ENCODE peak calls at places on chromosomes 5 and 9, in seven cellular contexts. J is NCI-H1417; W is natural killer cell; L is NCI-H774; Y is KBM-7; I is stimulated activated CD8-positive, alpha-beta memory T cell treated with anti-CD3 and anti-CD28 coated beads, Interleukin-4, amount 100 ng/mL, for 24 hours; E is Panc1. C is an unnamed sample.

GRCh38 chr9:87500491-87500890 is 2.8 kb downstream of the DAPK1 start:
- DNase-seq in J (no peak), W (no peak), L (no peak), Y (peak), I (no peak), E (no peak), C (no peak)

GRCh38 chr5:106368021-106368420 is 1302.7 kb downstream of the EFNA5 start:
- DNase-seq in J (no peak), W (no peak), L (no peak), Y (no peak), I (no peak), E (no peak), C (no peak)

GRCh38 chr5:79876510-79876909 is 114.6 kb downstream of the MTX3 start:
- DNase-seq in J (no peak), W (no peak), L (no peak), Y (no peak), I (no peak), E (no peak), C (no peak)

GRCh38 chr5:64166201-64166959 is 737 bp downstream of the RNF180 start:
- DNase-seq in J (peak), W (no peak), L (no peak), Y (no peak), I (no peak), E (no peak), C (peak)

GRCh38 chr5:41747708-41748107 is 122.5 kb downstream of the OXCT1 start:
- DNase-seq in J (no peak), W (no peak), L (no peak), Y (no peak), I (no peak), E (no peak), C (no peak)

GRCh38 chr5:54357371-54358058 is 47.1 kb upstream of the ARL15 start:
- DNase-seq in J (peak), W (no peak), L (peak), Y (peak), I (no peak), E (no peak), C (no peak)

GRCh38 chr9:33170464-33171156 is 3.5 kb upstream of the B4GALT1 start:
- DNase-seq in J (peak), W (no peak), L (peak), Y (peak), I (no peak), E (no peak), C (peak)

GRCh38 chr5:66987949-66988838 is 208.4 kb downstream of the CD180 start:
- DNase-seq in J (peak), W (no peak), L (no peak), Y (peak), I (no peak), E (no peak), C (peak)

GRCh38 chr5:76766746-76767145 is 50.8 kb downstream of the F2R start:
- DNase-seq in J (no peak), W (no peak), L (no peak), Y (no peak), I (no peak), E (no peak), C (no peak)

GRCh38 chr9:134564431-134565170 is 77.0 kb upstream of the COL5A1 start:
- DNase-seq in J (no peak), W (peak), L (no peak), Y (no peak), I (no peak), E (no peak), C (no peak)

GRCh38 chr9:87395804-87396458 is 101.7 kb upstream of the DAPK1 start:
- DNase-seq in J (peak), W (no peak), L (peak), Y (no peak), I (no peak), E (no peak), C (no peak)

GRCh38 chr9:82543726-82544125 is 519.2 kb downstream of the RASEF start:
- DNase-seq in J (no peak), W (no peak), L (no peak), Y (no peak), I (no peak), E (no peak), C (no peak)

GRCh38 chr5:98865690-98866089 is 63.1 kb downstream of the CHD1 start:
- DNase-seq in J (no peak), W (no peak), L (no peak), Y (no peak), I (no peak), E (no peak), C (no peak)

GRCh38 chr5:78750281-78750680 is 101.7 kb upstream of the LHFPL2 start:
- DNase-seq in J (no peak), W (no peak), L (no peak), Y (no peak), I (no peak), E (no peak), C (no peak)

GRCh38 chr9:133659566-133659965 is 23.4 kb downstream of the DBH start:
- DNase-seq in J (no peak), W (no peak), L (no peak), Y (no peak), I (no peak), E (no peak), C (no peak)

GRCh38 chr5:159444441-159445082 is 114.3 kb upstream of the IL12B start:
- DNase-seq in J (peak), W (no peak), L (no peak), Y (peak), I (no peak), E (peak), C (peak)

GRCh38 chr9:131999692-132000551 is 79.7 kb downstream of the MED27 start:
- DNase-seq in J (no peak), W (no peak), L (no peak), Y (no peak), I (no peak), E (no peak), C (no peak)

GRCh38 chr5:168578506-168579205 is 512 bp downstream of the PANK3 start:
- DNase-seq in J (no peak), W (no peak), L (no peak), Y (peak), I (no peak), E (peak), C (peak)

GRCh38 chr5:591746-592145 is 20.4 kb upstream of the CEP72 start:
- DNase-seq in J (peak), W (no peak), L (no peak), Y (no peak), I (no peak), E (no peak), C (peak)

GRCh38 chr9:3794005-3794404 is 268.2 kb upstream of the RFX3 start:
- DNase-seq in J (peak), W (no peak), L (peak), Y (no peak), I (no peak), E (no peak), C (peak)

GRCh38 chr5:15702102-15702501 is 202.1 kb downstream of the FBXL7 start:
- DNase-seq in J (no peak), W (no peak), L (no peak), Y (no peak), I (no peak), E (no peak), C (no peak)

GRCh38 chr5:171629221-171630005 is 156.2 kb upstream of the SMIM23 start:
- DNase-seq in J (peak), W (no peak), L (no peak), Y (no peak), I (no peak), E (no peak), C (no peak)

GRCh38 chr9:109427886-109428285 is 70.2 kb downstream of the PTPN3 start:
- DNase-seq in J (no peak), W (no peak), L (no peak), Y (no peak), I (no peak), E (no peak), C (no peak)

GRCh38 chr9:68808481-68808880 is 103.4 kb downstream of the PIP5K1B start:
- DNase-seq in J (peak), W (no peak), L (peak), Y (no peak), I (no peak), E (no peak), C (no peak)

GRCh38 chr5:158245513-158245912 is 386.6 kb upstream of the CLINT1 start:
- DNase-seq in J (no peak), W (no peak), L (no peak), Y (no peak), I (no peak), E (no peak), C (no peak)

GRCh38 chr5:82092-82491 is 9.9 kb upstream of the PLEKHG4B start:
- DNase-seq in J (no peak), W (no peak), L (no peak), Y (no peak), I (no peak), E (no peak), C (no peak)

GRCh38 chr5:179228341-179229121 is 116.7 kb downstream of the ADAMTS2 start:
- DNase-seq in J (peak), W (no peak), L (no peak), Y (no peak), I (no peak), E (no peak), C (no peak)

GRCh38 chr5:6638236-6638635 is 5.0 kb downstream of the SRD5A1 start:
- DNase-seq in J (no peak), W (no peak), L (no peak), Y (no peak), I (no peak), E (no peak), C (no peak)

GRCh38 chr9:130998596-130999264 is 10.2 kb upstream of the LAMC3 start:
- DNase-seq in J (no peak), W (no peak), L (no peak), Y (no peak), I (no peak), E (no peak), C (no peak)

GRCh38 chr5:93604119-93604963 is 21.3 kb downstream of the NR2F1 start:
- DNase-seq in J (no peak), W (no peak), L (no peak), Y (no peak), I (no peak), E (no peak), C (no peak)

GRCh38 chr9:97514531-97514930 is 13.1 kb downstream of the TMOD1 start:
- DNase-seq in J (no peak), W (no peak), L (no peak), Y (no peak), I (no peak), E (no peak), C (no peak)

GRCh38 chr9:130177898-130178805 is 5.9 kb downstream of the NCS1 start:
- DNase-seq in J (no peak), W (no peak), L (no peak), Y (no peak), I (no peak), E (no peak), C (no peak)

GRCh38 chr5:40603378-40603777 is 76.3 kb upstream of the PTGER4 start:
- DNase-seq in J (peak), W (no peak), L (no peak), Y (no peak), I (no peak), E (no peak), C (no peak)

GRCh38 chr5:91229031-91229623 is 154.0 kb downstream of the ARRDC3 start:
- DNase-seq in J (no peak), W (no peak), L (no peak), Y (no peak), I (no peak), E (no peak), C (no peak)

GRCh38 chr5:44099643-44100042 is 289.6 kb downstream of the FGF10 start:
- DNase-seq in J (no peak), W (no peak), L (no peak), Y (no peak), I (no peak), E (no peak), C (no peak)

GRCh38 chr9:967851-968641 is 8.4 kb upstream of the DMRT3 start:
- DNase-seq in J (no peak), W (no peak), L (no peak), Y (no peak), I (no peak), E (no peak), C (peak)

GRCh38 chr9:94222870-94223269 is 36.2 kb upstream of the ZNF169 start:
- DNase-seq in J (no peak), W (no peak), L (no peak), Y (no peak), I (no peak), E (no peak), C (no peak)

C was measured in NCI-H510A treated with DMSO at 0.1 percent for 48 hours.